ENCODE peak calls at places on chromosomes 3 and 15, in four cellular contexts. Q, U, D and J are unnamed samples.

GRCh38 chr3:166663194-166663593 is 716.9 kb downstream of the ZBBX start:
- DNase-seq in U (peak), D (no peak), Q (no peak), J (no peak)

GRCh38 chr15:37536967-37537624 is 397.3 kb upstream of the TMCO5A start:
- DNase-seq in U (peak), D (no peak), Q (no peak), J (no peak)

GRCh38 chr15:58551764-58552504 is 120.1 kb downstream of the LIPC start:
- DNase-seq in Q (no peak), U (peak), D (peak), J (no peak)

GRCh38 chr15:57321973-57322601 is 54.2 kb upstream of the CGNL1 start:
- DNase-seq in U (no peak), Q (peak), D (no peak), J (peak)

GRCh38 chr3:11059090-11059798 is 66.7 kb downstream of the SLC6A1 start:
- DNase-seq in D (peak), U (peak), Q (peak), J (peak)

GRCh38 chr3:53056442-53056841 is 10.6 kb upstream of the SFMBT1 start:
- DNase-seq in D (no peak), Q (no peak), U (peak), J (no peak)

GRCh38 chr3:77281721-77282120 is 241.8 kb downstream of the ROBO2 start:
- DNase-seq in D (no peak), U (no peak), Q (peak), J (no peak)

GRCh38 chr15:48647963-48648362 is 2.5 kb upstream of the FBN1 start:
- DNase-seq in D (peak), U (peak), Q (no peak), J (no peak)

GRCh38 chr3:134474956-134475355 is 10.8 kb downstream of the ANAPC13 start:
- DNase-seq in D (no peak), U (no peak), Q (no peak), J (no peak)

GRCh38 chr3:123021388-123021787 is 6.2 kb downstream of the SEMA5B start:
- DNase-seq in U (no peak), D (no peak), Q (no peak), J (no peak)

GRCh38 chr15:61216519-61216918 is 12.6 kb downstream of the RORA start:
- DNase-seq in Q (no peak), U (no peak), D (no peak), J (no peak)

GRCh38 chr3:113606539-113607218 is 74.3 kb downstream of the SIDT1 start:
- DNase-seq in Q (no peak), U (no peak), D (no peak), J (no peak)

GRCh38 chr3:1439395-1439794 is 346.6 kb downstream of the CNTN6 start:
- DNase-seq in U (no peak), Q (no peak), D (no peak), J (no peak)

GRCh38 chr3:145698252-145698651 is 462.7 kb downstream of the PLOD2 start:
- DNase-seq in D (peak), U (no peak), Q (no peak), J (no peak)

GRCh38 chr15:78317145-78317836 is 17.9 kb upstream of the SKIC8 start:
- DNase-seq in Q (no peak), D (peak), U (peak), J (peak)

GRCh38 chr3:150871192-150871591 is 34.0 kb downstream of the MINDY4B start:
- DNase-seq in U (peak), Q (no peak), D (no peak), J (no peak)

GRCh38 chr15:60374209-60374608 is 23.6 kb downstream of the ANXA2 start:
- DNase-seq in U (no peak), Q (no peak), D (no peak), J (no peak)

GRCh38 chr15:89826671-89827655 is 12.3 kb upstream of the ANPEP start:
- DNase-seq in Q (no peak), U (no peak), D (no peak), J (no peak)

GRCh38 chr3:196569003-196569516 is 600 bp downstream of the FBXO45 start:
- DNase-seq in U (peak), D (peak), Q (no peak), J (peak)

GRCh38 chr3:46334911-46335478 is 18.9 kb upstream of the CCR2 start:
- DNase-seq in U (peak), Q (no peak), D (peak), J (no peak)

GRCh38 chr3:167166012-167166411 is 214.1 kb downstream of the ZBBX start:
- DNase-seq in D (no peak), U (no peak), Q (no peak), J (no peak)

GRCh38 chr3:170056710-170057454 is 19.1 kb downstream of the GPR160 start:
- DNase-seq in D (no peak), Q (no peak), U (no peak), J (no peak)

GRCh38 chr3:133506215-133506901 is 67.1 kb upstream of the CDV3 start:
- DNase-seq in U (no peak), Q (no peak), D (no peak), J (no peak)

GRCh38 chr15:79169531-79170123 is 79.0 kb upstream of the RASGRF1 start:
- DNase-seq in Q (no peak), U (no peak), D (peak), J (no peak)

GRCh38 chr3:118501152-118501551 is 533.5 kb downstream of the IGSF11 start:
- DNase-seq in Q (peak), U (no peak), D (peak), J (peak)

GRCh38 chr15:58988011-58988785 is 735 bp downstream of the RNF111 start:
- DNase-seq in Q (peak), U (peak), D (peak), J (peak)

GRCh38 chr3:160163259-160163878 is 61.9 kb upstream of the C3orf80 start:
- DNase-seq in Q (peak), D (peak), U (peak), J (peak)

GRCh38 chr3:27387625-27388024 is 18.4 kb upstream of the NEK10 start:
- DNase-seq in Q (no peak), U (no peak), D (peak), J (no peak)

GRCh38 chr15:89356634-89357298 is 22.1 kb upstream of the POLG start:
- DNase-seq in D (no peak), U (peak), Q (peak), J (peak)

GRCh38 chr15:33315044-33315443 is 4.3 kb downstream of the RYR3 start:
- DNase-seq in U (no peak), Q (no peak), D (no peak), J (no peak)

GRCh38 chr3:144770291-144770690 is 798.7 kb downstream of the DIPK2A start:
- DNase-seq in Q (no peak), D (no peak), U (no peak), J (no peak)

GRCh38 chr15:47968593-47968992 is 152.2 kb upstream of the SLC24A5 start:
- DNase-seq in Q (no peak), D (no peak), U (no peak), J (no peak)

GRCh38 chr3:30620402-30621360 is 14.3 kb downstream of the TGFBR2 start:
- DNase-seq in U (no peak), Q (no peak), D (no peak), J (no peak)

GRCh38 chr3:42851228-42851834 is 24.3 kb downstream of the CYP8B1 start:
- DNase-seq in U (no peak), D (no peak), Q (no peak), J (no peak)

GRCh38 chr3:144677118-144677517 is 705.5 kb downstream of the DIPK2A start:
- DNase-seq in D (peak), U (peak), Q (no peak), J (no peak)

GRCh38 chr15:40106203-40107161 is 2.2 kb downstream of the BMF start:
- DNase-seq in D (peak), Q (peak), U (no peak), J (peak)

GRCh38 chr3:133081016-133081415 is 42.8 kb downstream of the TMEM108 start:
- DNase-seq in U (no peak), D (no peak), Q (no peak), J (no peak)

GRCh38 chr3:184848934-184849333 is 37.0 kb downstream of the VPS8 start:
- DNase-seq in Q (no peak), U (no peak), D (no peak), J (no peak)